ENCODE peak calls at places on chromosomes 7 and 10, in eight cellular contexts. M is upper lobe of left lung, X is HepG2, R is stomach, Y is sigmoid colon, I is transverse colon, D is H1, N is K562. U is an unnamed sample.

GRCh38 chr7:38163671-38164070 is 14.4 kb upstream of the STARD3NL start:
- DNase-seq in I (no peak), D (no peak), R (no peak), M (no peak), X (no peak), N (no peak), Y (no peak), U (no peak)

GRCh38 chr10:89337493-89337892 is 9.7 kb downstream of the IFIT3 start:
- DNase-seq in N (no peak), M (no peak), I (no peak), R (no peak), D (no peak), Y (no peak), X (no peak), U (no peak)

GRCh38 chr10:17138450-17139062 is 8.9 kb upstream of the CUBN start:
- DNase-seq in Y (no peak), R (no peak), M (no peak), D (no peak), I (no peak), X (peak), N (no peak), U (no peak)

GRCh38 chr7:125934539-125934938 is 1004.9 kb upstream of the POT1 start:
- DNase-seq in I (no peak), Y (no peak), N (no peak), X (no peak), M (no peak), D (no peak), R (no peak), U (no peak)

GRCh38 chr7:73522081-73522818 is at the start of gene BAZ1B:
- DNase-seq in Y (peak), M (peak), X (peak), D (peak), N (peak), I (peak), R (peak), U (peak)

GRCh38 chr7:67251986-67252558 is 255.4 kb downstream of the TYW1 start:
- DNase-seq in N (no peak), M (no peak), D (no peak), I (no peak), X (no peak), Y (no peak), R (no peak), U (no peak)

GRCh38 chr7:155882596-155882995 is 70.3 kb upstream of the SHH start:
- DNase-seq in X (no peak), N (no peak), I (no peak), Y (no peak), M (no peak), R (no peak), D (no peak), U (no peak)

GRCh38 chr7:142629588-142630260 is 119.5 kb upstream of the PRSS1 start:
- DNase-seq in I (no peak), Y (no peak), R (no peak), M (no peak), N (no peak), X (no peak), D (no peak), U (no peak)

GRCh38 chr7:43585521-43585920 is 2.6 kb downstream of the STK17A start:
- DNase-seq in X (peak), N (no peak), R (no peak), Y (no peak), D (no peak), I (no peak), M (no peak), U (no peak)

GRCh38 chr7:44211126-44211675 is 10.4 kb downstream of the YKT6 start:
- DNase-seq in I (no peak), Y (peak), D (no peak), N (no peak), R (no peak), M (no peak), X (no peak), U (no peak)

GRCh38 chr10:74808501-74808900 is 17.9 kb upstream of the KAT6B start:
- DNase-seq in X (no peak), M (no peak), D (no peak), I (no peak), R (no peak), N (no peak), Y (no peak), U (no peak)

GRCh38 chr7:100826546-100827329 is 585 bp downstream of the EPHB4 start:
- DNase-seq in D (no peak), M (no peak), I (no peak), R (no peak), X (no peak), N (no peak), Y (no peak), U (no peak)

GRCh38 chr10:36096571-36096970 is 454.5 kb upstream of the FZD8 start:
- DNase-seq in N (no peak), X (no peak), Y (no peak), D (no peak), I (no peak), M (no peak), R (no peak), U (no peak)

GRCh38 chr7:98165827-98166667 is 45.2 kb upstream of the BHLHA15 start:
- DNase-seq in D (peak), I (peak), R (peak), Y (no peak), M (peak), N (peak), X (peak), U (peak)

GRCh38 chr10:78807504-78808202 is 261.1 kb upstream of the ZMIZ1 start:
- DNase-seq in D (no peak), I (no peak), X (no peak), Y (no peak), M (no peak), N (no peak), R (no peak), U (peak)
- TF ChIP-seq EP300 in D (no peak), I (no peak), X (no peak), Y (no peak), M (no peak), N (no peak), R (no peak), U (peak)

GRCh38 chr10:45355494-45355893 is 18.5 kb upstream of the ALOX5 start:
- DNase-seq in Y (no peak), I (no peak), R (no peak), X (no peak), D (no peak), N (peak), M (no peak), U (no peak)
- TF ChIP-seq POLR2AphosphoS5 in Y (no peak), I (no peak), R (no peak), X (no peak), D (no peak), N (no peak), M (no peak), U (no peak)

GRCh38 chr10:115355162-115355760 is 262.1 kb downstream of the ATRNL1 start:
- DNase-seq in N (peak), X (peak), D (no peak), R (no peak), M (no peak), Y (no peak), I (peak), U (peak)
- TF ChIP-seq EP300 in N (no peak), X (no peak), D (no peak), R (no peak), M (no peak), Y (no peak), I (no peak), U (no peak)

DNA sequence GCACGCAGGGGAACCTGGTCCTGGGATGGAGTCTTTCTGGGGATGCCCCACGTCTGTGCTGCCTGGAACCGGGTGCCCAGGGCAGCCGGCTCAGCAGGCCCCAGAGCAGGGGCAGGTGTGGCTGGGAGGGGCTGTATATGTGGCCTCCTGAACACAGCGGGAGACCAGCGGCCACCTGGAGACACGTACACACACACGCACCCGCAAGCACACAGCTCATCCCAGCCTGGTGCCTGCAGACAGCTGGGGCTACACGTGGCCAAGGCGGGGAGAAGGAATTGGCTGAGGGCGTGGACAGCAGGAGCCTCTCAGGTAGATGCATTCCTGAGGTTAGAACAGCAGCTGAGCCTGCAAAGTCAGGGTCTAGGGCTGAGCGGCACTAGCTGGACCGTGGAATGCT is 14.0 kb downstream of the ADAM8 start:
- DNase-seq in R (no peak), M (no peak), X (no peak), N (no peak), D (no peak), I (peak), Y (no peak), U (no peak)
- TF ChIP-seq POLR2AphosphoS5 in R (no peak), M (no peak), X (no peak), N (no peak), D (no peak), I (no peak), Y (no peak), U (no peak)

U was measured in SK-N-SH.